ENCODE peak calls at places on chromosomes 12 and 14, in nine cellular contexts. H is activated B cell treated with CpG ODN at 0.5 μM for 24 hours, J is BJ, V is GM23338, E is fibroblast of the aortic adventitia, R is sigmoid colon, C is MCF 10A, D is nephron progenitor cell, U is body of pancreas. T is an unnamed sample.

GRCh38 chr12:101876861-101877815 is at the start of gene DRAM1:
- DNase-seq in H (peak; percentile 77), J (peak; percentile 50), V (peak; percentile 90), E (peak; percentile 88), R (peak; percentile 96), C (peak; percentile 89), D (peak; percentile 80), U (peak; percentile 95), T (peak; percentile 23)

GRCh38 chr12:65171870-65172269 is 2.5 kb downstream of the LEMD3 start:
- DNase-seq in H (no peak), J (no peak), V (no peak), E (no peak), R (no peak), C (peak; percentile 51), D (no peak), U (no peak), T (no peak)

GRCh38 chr12:47576256-47576655 is 129.6 kb downstream of the RPAP3 start:
- DNase-seq in H (no peak), J (no peak), V (peak; percentile 76), E (no peak), R (no peak), C (no peak), D (peak; percentile 36), U (no peak), T (no peak)

GRCh38 chr14:89283327-89284060 is 133.5 kb downstream of the FOXN3 start:
- DNase-seq in H (no peak), J (no peak), V (no peak), E (no peak), R (no peak), C (no peak), D (no peak), U (no peak), T (no peak)

GRCh38 chr12:31035944-31036665 is 37.6 kb upstream of the DDX11 start:
- DNase-seq in H (no peak), J (no peak), V (no peak), E (no peak), R (no peak), C (no peak), D (no peak), U (no peak), T (no peak)

GRCh38 chr12:113172185-113172584 is 13.1 kb downstream of the DDX54 start:
- DNase-seq in H (no peak), J (no peak), V (no peak), E (no peak), R (no peak), C (no peak), D (no peak), U (no peak), T (no peak)

GRCh38 chr12:79420146-79420618 is 270.6 kb downstream of the PAWR start:
- DNase-seq in H (no peak), J (peak; percentile 84), V (peak; percentile 84), E (peak; percentile 97), R (no peak), C (peak; percentile 79), D (no peak), U (peak; percentile 15), T (no peak)

GRCh38 chr12:51864701-51865469 is 16.4 kb upstream of the FIGNL2 start:
- DNase-seq in H (no peak), J (no peak), V (peak; percentile 60), E (peak; percentile 9), R (no peak), C (no peak), D (peak; percentile 50), U (no peak), T (peak; percentile 19)

GRCh38 chr12:69935651-69936100 is 110.6 kb downstream of the MYRFL start:
- DNase-seq in H (no peak), J (no peak), V (no peak), E (no peak), R (no peak), C (no peak), D (no peak), U (no peak), T (no peak)

GRCh38 chr14:60008042-60008441 is 83.7 kb upstream of the PCNX4 start:
- DNase-seq in H (no peak), J (no peak), V (no peak), E (peak; percentile 5), R (no peak), C (no peak), D (no peak), U (no peak), T (no peak)

GRCh38 chr12:8948711-8949524 is 527 bp downstream of the M6PR start:
- DNase-seq in H (peak; percentile 24), J (peak; percentile 2), V (peak; percentile 33), E (peak; percentile 36), R (no peak), C (peak; percentile 17), D (peak; percentile 5), U (no peak), T (no peak)

GRCh38 chr14:105499256-105500035 is 8.4 kb downstream of the TEDC1 start:
- DNase-seq in H (no peak), J (no peak), V (no peak), E (no peak), R (peak; percentile 73), C (no peak), D (no peak), U (no peak), T (no peak)

GRCh38 chr12:30823140-30823669 is 68.5 kb upstream of the CAPRIN2 start:
- DNase-seq in H (peak; percentile 23), J (no peak), V (peak; percentile 72), E (peak; percentile 5), R (no peak), C (no peak), D (peak; percentile 68), U (peak; percentile 45), T (no peak)

GRCh38 chr12:74286254-74286653 is 251.4 kb upstream of the ATXN7L3B start:
- DNase-seq in H (no peak), J (no peak), V (no peak), E (no peak), R (no peak), C (no peak), D (no peak), U (no peak), T (no peak)

GRCh38 chr12:103441437-103442186 is 54.2 kb downstream of the C12orf42 start:
- DNase-seq in H (peak; percentile 39), J (no peak), V (no peak), E (no peak), R (no peak), C (no peak), D (no peak), U (no peak), T (no peak)

GRCh38 chr12:70660620-70661219 is 23.5 kb upstream of the PTPRB start:
- DNase-seq in H (no peak), J (peak; percentile 78), V (no peak), E (peak; percentile 91), R (no peak), C (peak; percentile 45), D (no peak), U (no peak), T (no peak)

DNA sequence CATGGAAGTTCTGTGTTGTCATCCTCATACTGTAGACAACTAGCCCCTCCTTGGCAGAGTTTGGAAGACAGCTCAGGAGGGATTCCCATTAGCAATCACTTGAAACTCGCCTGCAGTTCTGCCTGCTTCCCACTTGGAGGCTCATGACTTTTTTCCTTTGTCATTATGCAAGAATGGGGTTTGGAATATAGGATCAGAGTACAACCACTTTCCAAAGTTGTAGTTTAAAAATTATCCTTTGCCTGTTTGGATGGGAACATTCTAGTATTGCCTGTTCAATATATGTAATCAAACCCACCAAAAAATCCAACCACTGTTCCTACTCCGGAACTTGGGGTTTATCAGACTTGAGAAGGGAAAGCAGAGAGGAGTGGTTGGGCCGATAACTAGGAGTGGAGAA is 2.1 kb upstream of the GPD1 start:
- DNase-seq in H (no peak), J (no peak), V (peak; percentile 91), E (peak; percentile 57), R (no peak), C (peak; percentile 39), D (no peak), U (no peak), T (no peak)
- TF ChIP-seq CTCF in H (no peak), J (peak; percentile 61), V (peak; percentile 70), E (peak; percentile 67), R (no peak), C (peak; percentile 35), D (peak; percentile 35), U (peak; percentile 22), T (peak; percentile 38)

GRCh38 chr14:96056509-96057422 is 17.6 kb downstream of the C14orf132 start:
- DNase-seq in H (no peak), J (no peak), V (peak; percentile 40), E (no peak), R (no peak), C (peak; percentile 56), D (no peak), U (no peak), T (peak; percentile 51)
- TF ChIP-seq CTCF in H (no peak), J (no peak), V (peak; percentile 34), E (no peak), R (no peak), C (peak; percentile 63), D (no peak), U (peak; percentile 28), T (peak; percentile 22)

GRCh38 chr12:63766498-63766897 is 13.2 kb upstream of the RXYLT1 start:
- DNase-seq in H (no peak), J (no peak), V (no peak), E (peak; percentile 11), R (no peak), C (no peak), D (no peak), U (no peak), T (no peak)
- TF ChIP-seq CTCF in H (no peak), J (no peak), V (peak; percentile 15), E (peak; percentile 12), R (no peak), C (peak; percentile 21), D (no peak), U (no peak), T (peak; percentile 37)

DNA sequence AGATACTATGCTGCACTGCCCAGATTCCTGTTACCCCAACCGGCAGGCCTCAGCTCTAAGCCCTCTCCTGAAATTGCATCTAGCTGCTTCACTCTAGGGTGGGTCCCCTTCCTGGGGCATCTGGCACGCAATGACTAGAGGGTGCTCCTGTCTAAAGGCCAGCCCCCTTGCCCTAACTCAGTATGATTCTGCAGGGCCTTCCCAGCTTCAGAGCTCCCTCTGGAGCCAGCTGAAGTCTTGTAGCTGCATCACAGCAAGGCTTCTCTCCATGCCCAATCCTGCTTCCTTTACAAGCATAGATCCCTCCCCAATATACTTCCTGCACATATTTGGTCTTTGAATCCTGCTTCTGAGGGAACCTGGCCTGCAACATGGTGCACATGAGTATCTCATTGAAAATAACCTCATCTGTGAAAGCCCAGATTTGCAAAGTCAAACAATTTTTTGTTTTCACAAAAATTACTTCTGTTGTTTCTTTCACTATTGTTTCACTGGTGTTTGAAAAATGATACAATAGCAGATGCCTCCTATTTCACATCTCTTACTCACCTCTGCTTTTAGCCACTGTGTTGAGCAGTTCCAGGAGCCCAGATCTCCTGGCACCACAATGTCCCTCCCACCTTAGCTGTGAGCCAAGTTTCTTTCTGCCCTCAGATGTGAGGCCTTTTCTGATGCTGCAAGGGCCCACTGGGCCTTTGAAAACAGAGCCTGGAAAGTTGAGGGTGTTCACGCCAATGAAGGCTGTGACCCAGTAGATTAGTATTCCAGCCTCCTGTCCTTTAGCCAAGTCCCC is 169.5 kb upstream of the EGLN3 start:
- DNase-seq in H (no peak), J (no peak), V (peak; percentile 14), E (no peak), R (no peak), C (no peak), D (no peak), U (no peak), T (no peak)
- TF ChIP-seq CTCF in H (no peak), J (no peak), V (no peak), E (no peak), R (no peak), C (no peak), D (no peak), U (no peak), T (no peak)

T was measured in D721Med.